ENCODE peak calls at places on chromosomes 13 and 19, in seven cellular contexts. Q is BJ; Y is stimulated activated CD4-positive, alpha-beta T cell treated with anti-CD3 and anti-CD28 coated beads, Interleukin-2, amount 100 ng/mL, for 48 hours; F is substantia nigra; B is retina; W is hypothalamus; K is brain pericyte. L is an unnamed sample.

GRCh38 chr19:38409631-38410133 is 6.8 kb downstream of the FAM98C start:
- DNase-seq in W (no peak), B (no peak), Y (no peak), Q (no peak), F (no peak), K (no peak), L (no peak)

GRCh38 chr19:31350033-31350692 is 927 bp upstream of the TSHZ3 start:
- DNase-seq in K (no peak), B (peak; percentile 21), W (no peak), Q (no peak), Y (no peak), F (no peak), L (no peak)

GRCh38 chr19:49338691-49339363 is 3.6 kb downstream of the CD37 start:
- DNase-seq in K (no peak), Q (no peak), B (peak; percentile 52), W (no peak), Y (no peak), F (no peak), L (no peak)

GRCh38 chr19:51921949-51922348 is 5.3 kb upstream of the ZNF613 start:
- DNase-seq in Q (no peak), K (no peak), W (no peak), Y (no peak), B (no peak), F (no peak), L (no peak)

GRCh38 chr13:36453518-36453917 is 21.2 kb downstream of the CCNA1 start:
- DNase-seq in F (no peak), Y (no peak), B (no peak), K (no peak), W (no peak), Q (no peak), L (peak; percentile 36)

GRCh38 chr19:6765738-6766356 is 1.4 kb downstream of the SH2D3A start:
- DNase-seq in W (no peak), Q (no peak), Y (no peak), B (no peak), F (no peak), K (no peak), L (no peak)

GRCh38 chr19:7522923-7523667 is 671 bp downstream of the MCOLN1 start:
- DNase-seq in F (no peak), K (no peak), Y (no peak), B (no peak), Q (no peak), W (no peak), L (no peak)

GRCh38 chr19:40687525-40688016 is 2.9 kb downstream of the NUMBL start:
- DNase-seq in W (no peak), Y (no peak), F (no peak), Q (peak; percentile 62), K (no peak), B (no peak), L (no peak)

GRCh38 chr19:20667281-20667680 is 5.9 kb upstream of the ZNF626 start:
- DNase-seq in F (no peak), K (no peak), B (no peak), Y (no peak), W (no peak), Q (no peak), L (no peak)

GRCh38 chr19:35937345-35938281 is 1.4 kb downstream of the LRFN3 start:
- DNase-seq in Y (no peak), F (no peak), K (no peak), B (peak; percentile 37), Q (no peak), W (no peak), L (no peak)

GRCh38 chr19:5914358-5914774 is 312 bp downstream of the CAPS start:
- DNase-seq in Y (no peak), K (no peak), F (no peak), W (no peak), B (no peak), Q (no peak), L (no peak)

GRCh38 chr19:15280915-15281683 is 48.9 kb upstream of the EPHX3 start:
- DNase-seq in Y (no peak), K (no peak), F (peak; percentile 70), W (peak; percentile 45), Q (no peak), B (peak; percentile 89), L (no peak)

GRCh38 chr19:46840157-46840942 is 10.3 kb downstream of the AP2S1 start:
- DNase-seq in K (no peak), W (no peak), F (no peak), Y (peak; percentile 26), B (peak; percentile 86), Q (no peak), L (no peak)

GRCh38 chr13:77820431-77821149 is 98.0 kb downstream of the EDNRB start:
- DNase-seq in W (no peak), Q (no peak), Y (no peak), F (no peak), B (no peak), K (no peak), L (no peak)

GRCh38 chr19:2270157-2270571 is 11.8 kb downstream of the PEAK3 start:
- DNase-seq in K (no peak), Q (no peak), Y (no peak), W (no peak), F (no peak), B (no peak), L (no peak)

GRCh38 chr13:30679483-30680330 is 55.6 kb upstream of the ALOX5AP start:
- DNase-seq in Q (no peak), Y (no peak), B (peak; percentile 34), K (no peak), W (no peak), F (no peak), L (no peak)

GRCh38 chr19:46821512-46822359 is 28.9 kb downstream of the AP2S1 start:
- DNase-seq in K (no peak), Y (peak; percentile 32), F (no peak), W (no peak), Q (no peak), B (no peak), L (no peak)

GRCh38 chr13:113422790-113423189 is 30.5 kb downstream of the ADPRHL1 start:
- DNase-seq in W (no peak), F (no peak), Y (no peak), K (no peak), B (no peak), Q (no peak), L (no peak)

GRCh38 chr19:30227661-30228112 is 144.5 kb upstream of the ZNF536 start:
- DNase-seq in Q (no peak), W (no peak), K (no peak), F (peak; percentile 66), Y (peak; percentile 64), B (peak; percentile 92), L (no peak)

GRCh38 chr13:39374741-39375189 is 228.2 kb downstream of the LHFPL6 start:
- DNase-seq in B (no peak), K (no peak), Y (no peak), W (no peak), F (no peak), Q (no peak), L (no peak)

GRCh38 chr19:46133101-46133627 is 8.7 kb upstream of the IGFL3 start:
- DNase-seq in F (no peak), B (peak; percentile 73), W (no peak), Q (peak; percentile 29), Y (no peak), K (peak; percentile 15), L (peak; percentile 98)

GRCh38 chr19:30356951-30357579 is 15.1 kb upstream of the ZNF536 start:
- DNase-seq in W (no peak), K (no peak), F (no peak), Q (no peak), B (no peak), Y (no peak), L (no peak)

GRCh38 chr19:14476663-14477401 is 1.7 kb upstream of the PTGER1 start:
- DNase-seq in Q (no peak), W (no peak), Y (no peak), K (no peak), F (no peak), B (no peak), L (no peak)

GRCh38 chr13:44870456-44870929 is 118.8 kb downstream of the NUFIP1 start:
- DNase-seq in K (no peak), Y (no peak), B (no peak), F (no peak), W (no peak), Q (no peak), L (no peak)

GRCh38 chr19:591099-591958 is 1.6 kb downstream of the HCN2 start:
- DNase-seq in K (no peak), Q (no peak), Y (no peak), B (peak; percentile 73), F (peak; percentile 19), W (no peak), L (no peak)

GRCh38 chr19:3366104-3366760 is at the start of gene NFIC:
- DNase-seq in F (peak; percentile 21), K (no peak), Y (peak; percentile 31), B (no peak), Q (no peak), W (peak; percentile 30), L (no peak)

GRCh38 chr19:30455881-30456280 is 83.7 kb downstream of the ZNF536 start:
- DNase-seq in Y (no peak), Q (no peak), F (no peak), W (no peak), B (no peak), K (no peak), L (no peak)

GRCh38 chr19:34639491-34640085 is 37.4 kb downstream of the SCGB2B2 start:
- DNase-seq in Q (no peak), B (peak; percentile 49), W (no peak), F (peak; percentile 13), K (no peak), Y (peak; percentile 63), L (peak; percentile 50)

GRCh38 chr13:50125306-50125555 is 110.0 kb downstream of the KCNRG start:
- DNase-seq in B (no peak), Y (no peak), Q (no peak), W (no peak), K (no peak), F (no peak), L (no peak)

GRCh38 chr19:13055213-13056051 is 47.2 kb downstream of the LYL1 start:
- DNase-seq in Q (peak; percentile 89), W (no peak), F (no peak), K (peak; percentile 63), B (peak; percentile 77), Y (no peak), L (no peak)